ENCODE peak calls at places on chromosomes 1 and 21, in ten cellular contexts. G, P, D, W, B, M, Q, A, Y and H are unnamed samples.

GRCh38 chr1:47181095-47181954 is 8.5 kb downstream of the PDZK1IP1 start:
- DNase-seq in G (no peak), P (no peak), D (no peak), W (no peak), B (peak; percentile 78), M (no peak), Q (no peak), A (no peak), Y (no peak), H (no peak)

GRCh38 chr1:224707849-224708725 is 92.0 kb downstream of the CNIH3 start:
- DNase-seq in G (peak; percentile 93), P (no peak), D (no peak), W (no peak), B (no peak), M (no peak), Q (no peak), A (peak; percentile 41), Y (no peak), H (no peak)

GRCh38 chr1:198936371-198937083 is 297.7 kb downstream of the PTPRC start:
- DNase-seq in G (peak; percentile 66), P (peak; percentile 71), D (no peak), W (no peak), B (no peak), M (no peak), Q (no peak), A (no peak), Y (peak; percentile 32), H (no peak)

GRCh38 chr1:156751724-156752481 is 428 bp upstream of the HDGF start:
- DNase-seq in G (peak; percentile 95), P (peak; percentile 99), D (peak; percentile 98), W (peak; percentile 98), B (peak; percentile 98), M (peak; percentile 88), Q (peak; percentile 97), A (peak; percentile 85), Y (peak; percentile 92), H (peak; percentile 96)

GRCh38 chr1:228236744-228237143 is 28.9 kb downstream of the OBSCN start:
- DNase-seq in G (peak; percentile 65), P (peak; percentile 83), D (no peak), W (peak; percentile 38), B (peak; percentile 69), M (no peak), Q (no peak), A (no peak), Y (no peak), H (no peak)

GRCh38 chr1:46315669-46316403 is 12.3 kb downstream of the UQCRH start:
- DNase-seq in G (peak; percentile 62), P (no peak), D (no peak), W (no peak), B (no peak), M (no peak), Q (no peak), A (no peak), Y (no peak), H (no peak)

GRCh38 chr1:233518344-233518743 is 95.6 kb upstream of the KCNK1 start:
- DNase-seq in G (peak; percentile 4), P (no peak), D (no peak), W (peak; percentile 60), B (no peak), M (no peak), Q (peak; percentile 10), A (peak; percentile 14), Y (no peak), H (no peak)

GRCh38 chr1:152811671-152812070 is at the start of gene LCE1B:
- DNase-seq in G (no peak), P (no peak), D (no peak), W (no peak), B (no peak), M (no peak), Q (no peak), A (no peak), Y (no peak), H (no peak)

GRCh38 chr1:100265562-100265930 is 470 bp upstream of the RTCA start:
- DNase-seq in G (peak; percentile 61), P (peak; percentile 49), D (no peak), W (no peak), B (no peak), M (no peak), Q (no peak), A (peak; percentile 22), Y (peak; percentile 8), H (no peak)

GRCh38 chr1:70896224-70896623 is 151.4 kb downstream of the PTGER3 start:
- DNase-seq in G (peak; percentile 14), P (no peak), D (no peak), W (no peak), B (no peak), M (no peak), Q (no peak), A (no peak), Y (no peak), H (no peak)

GRCh38 chr21:37219766-37220432 is 47.2 kb downstream of the VPS26C start:
- DNase-seq in G (no peak), P (peak; percentile 20), D (no peak), W (no peak), B (no peak), M (no peak), Q (no peak), A (no peak), Y (no peak), H (no peak)

GRCh38 chr1:23178414-23178813 is 9.8 kb upstream of the LUZP1 start:
- DNase-seq in G (no peak), P (no peak), D (no peak), W (no peak), B (no peak), M (no peak), Q (no peak), A (no peak), Y (no peak), H (no peak)

GRCh38 chr1:216086678-216087077 is 336.6 kb downstream of the USH2A start:
- DNase-seq in G (no peak), P (no peak), D (no peak), W (no peak), B (no peak), M (no peak), Q (no peak), A (no peak), Y (no peak), H (no peak)

GRCh38 chr1:2633401-2633935 is 652 bp upstream of the MMEL1 start:
- DNase-seq in G (no peak), P (no peak), D (no peak), W (no peak), B (no peak), M (no peak), Q (no peak), A (no peak), Y (no peak), H (no peak)

GRCh38 chr1:167819849-167820683 is 93.9 kb downstream of the ADCY10 start:
- DNase-seq in G (peak; percentile 99), P (peak; percentile 77), D (peak; percentile 78), W (peak; percentile 80), B (peak; percentile 87), M (no peak), Q (peak; percentile 40), A (peak; percentile 67), Y (peak; percentile 42), H (peak; percentile 5)

GRCh38 chr1:33612877-33613487 is 140.5 kb downstream of the ZSCAN20 start:
- DNase-seq in G (peak; percentile 82), P (peak; percentile 82), D (no peak), W (peak; percentile 68), B (no peak), M (no peak), Q (peak; percentile 24), A (peak; percentile 47), Y (peak; percentile 5), H (no peak)

GRCh38 chr1:28126212-28126611 is 37.8 kb upstream of the EYA3 start:
- DNase-seq in G (no peak), P (no peak), D (no peak), W (no peak), B (no peak), M (no peak), Q (no peak), A (no peak), Y (no peak), H (no peak)

GRCh38 chr1:186985889-186986491 is 157.2 kb downstream of the PLA2G4A start:
- DNase-seq in G (peak; percentile 81), P (peak; percentile 87), D (no peak), W (peak; percentile 24), B (no peak), M (no peak), Q (no peak), A (peak; percentile 49), Y (peak; percentile 37), H (no peak)

GRCh38 chr21:41783476-41784150 is 16.8 kb upstream of the RIPK4 start:
- DNase-seq in G (no peak), P (no peak), D (no peak), W (no peak), B (no peak), M (no peak), Q (no peak), A (peak; percentile 68), Y (no peak), H (no peak)

GRCh38 chr21:17921579-17922530 is 102.7 kb upstream of the C21orf91 start:
- DNase-seq in G (peak; percentile 78), P (peak; percentile 3), D (no peak), W (no peak), B (no peak), M (no peak), Q (no peak), A (peak; percentile 98), Y (peak; percentile 86), H (no peak)

GRCh38 chr1:48677306-48678287 is 99.1 kb downstream of the BEND5 start:
- DNase-seq in G (peak; percentile 53), P (peak; percentile 63), D (peak; percentile 72), W (peak; percentile 54), B (no peak), M (peak; percentile 15), Q (peak; percentile 47), A (peak; percentile 3), Y (peak; percentile 37), H (no peak)

GRCh38 chr1:3134378-3135072 is 65.5 kb downstream of the PRDM16 start:
- DNase-seq in G (no peak), P (no peak), D (no peak), W (no peak), B (no peak), M (no peak), Q (no peak), A (no peak), Y (no peak), H (no peak)

GRCh38 chr1:23463286-23463685 is 20.7 kb downstream of the ASAP3 start:
- DNase-seq in G (no peak), P (no peak), D (no peak), W (no peak), B (no peak), M (no peak), Q (no peak), A (no peak), Y (no peak), H (no peak)

GRCh38 chr1:236534164-236534651 is 10.4 kb downstream of the LGALS8 start:
- DNase-seq in G (peak; percentile 80), P (peak; percentile 70), D (no peak), W (no peak), B (no peak), M (no peak), Q (no peak), A (no peak), Y (no peak), H (no peak)

GRCh38 chr1:151867321-151867720 is 13.8 kb upstream of the THEM5 start:
- DNase-seq in G (peak; percentile 80), P (no peak), D (no peak), W (no peak), B (no peak), M (no peak), Q (no peak), A (no peak), Y (no peak), H (no peak)

GRCh38 chr1:94247146-94248094 is 10.0 kb upstream of the ARHGAP29 start:
- DNase-seq in G (peak; percentile 77), P (peak; percentile 93), D (peak; percentile 84), W (peak; percentile 82), B (peak; percentile 89), M (no peak), Q (no peak), A (no peak), Y (no peak), H (peak; percentile 5)

GRCh38 chr1:57741521-57741920 is 317.7 kb upstream of the DAB1 start:
- DNase-seq in G (no peak), P (no peak), D (no peak), W (peak; percentile 26), B (no peak), M (no peak), Q (no peak), A (no peak), Y (no peak), H (no peak)

GRCh38 chr21:21997390-21998333 is 999.5 kb downstream of the NCAM2 start:
- DNase-seq in G (no peak), P (no peak), D (no peak), W (no peak), B (no peak), M (no peak), Q (no peak), A (no peak), Y (no peak), H (no peak)